ENCODE peak calls at places on chromosome 7, in five cellular contexts. Q is IMR-90, K is Panc1, B is tibial artery, A is psoas muscle. S is an unnamed sample.

GRCh38 chr7:28804990-28805389 is 153.1 kb downstream of the TRIL start:
- DNase-seq in Q (peak; percentile 90), K (no peak), B (no peak), A (no peak), S (no peak)

GRCh38 chr7:16345979-16346958 is 75.1 kb downstream of the CRPPA start:
- DNase-seq in Q (peak; percentile 58), K (peak; percentile 75), B (no peak), A (no peak), S (no peak)

GRCh38 chr7:78427209-78427608 is 628.6 kb downstream of the PHTF2 start:
- DNase-seq in Q (no peak), K (no peak), B (no peak), A (no peak), S (no peak)

GRCh38 chr7:154371424-154371823 is 319.2 kb downstream of the DPP6 start:
- DNase-seq in Q (no peak), K (no peak), B (no peak), A (no peak), S (no peak)

GRCh38 chr7:114158275-114158674 is 239.5 kb upstream of the PPP1R3A start:
- DNase-seq in Q (no peak), K (no peak), B (no peak), A (no peak), S (no peak)

GRCh38 chr7:47239927-47240570 is 341.9 kb downstream of the TNS3 start:
- DNase-seq in Q (no peak), K (no peak), B (no peak), A (no peak), S (no peak)

GRCh38 chr7:142927085-142927745 is 6.3 kb downstream of the TRPV5 start:
- DNase-seq in Q (no peak), K (no peak), B (no peak), A (no peak), S (no peak)

GRCh38 chr7:36775673-36776072 is 51.4 kb upstream of the AOAH start:
- DNase-seq in Q (no peak), K (no peak), B (no peak), A (no peak), S (no peak)

GRCh38 chr7:47355684-47356083 is 226.2 kb downstream of the TNS3 start:
- DNase-seq in Q (no peak), K (no peak), B (no peak), A (no peak), S (no peak)

GRCh38 chr7:142323706-142324105 is 65.8 kb upstream of the PRSS58 start:
- DNase-seq in Q (no peak), K (no peak), B (no peak), A (peak; percentile 69), S (no peak)

GRCh38 chr7:95737828-95738505 is 34.4 kb upstream of the DYNC1I1 start:
- DNase-seq in Q (no peak), K (no peak), B (no peak), A (no peak), S (no peak)

GRCh38 chr7:20323587-20323986 is 7.1 kb upstream of the ITGB8 start:
- DNase-seq in Q (peak; percentile 68), K (no peak), B (no peak), A (no peak), S (no peak)

GRCh38 chr7:73908123-73908611 is 47.2 kb downstream of the TMEM270 start:
- DNase-seq in Q (no peak), K (no peak), B (no peak), A (peak; percentile 39), S (no peak)

GRCh38 chr7:15178065-15178464 is 275.5 kb upstream of the DGKB start:
- DNase-seq in Q (peak; percentile 4), K (no peak), B (no peak), A (no peak), S (no peak)

GRCh38 chr7:158355456-158356065 is 232.1 kb downstream of the PTPRN2 start:
- DNase-seq in Q (no peak), K (peak; percentile 13), B (peak; percentile 33), A (no peak), S (no peak)

GRCh38 chr7:134444198-134444960 is 14.5 kb downstream of the AKR1B1 start:
- DNase-seq in Q (no peak), K (no peak), B (no peak), A (peak; percentile 76), S (no peak)

GRCh38 chr7:140591178-140591902 is 49.3 kb downstream of the DENND2A start:
- DNase-seq in Q (peak; percentile 41), K (no peak), B (no peak), A (no peak), S (no peak)

GRCh38 chr7:50660040-50660829 is 95.0 kb upstream of the DDC start:
- DNase-seq in Q (no peak), K (no peak), B (no peak), A (no peak), S (no peak)

GRCh38 chr7:43234073-43234472 is 121.6 kb downstream of the HECW1 start:
- DNase-seq in Q (no peak), K (no peak), B (no peak), A (no peak), S (no peak)

GRCh38 chr7:120691915-120692314 is 166.0 kb downstream of the TSPAN12 start:
- DNase-seq in Q (no peak), K (no peak), B (no peak), A (no peak), S (no peak)

GRCh38 chr7:51054231-51054630 is 262.4 kb downstream of the COBL start:
- DNase-seq in Q (no peak), K (no peak), B (no peak), A (no peak), S (no peak)

GRCh38 chr7:117741962-117742361 is 131.3 kb downstream of the CTTNBP2 start:
- DNase-seq in Q (peak; percentile 80), K (no peak), B (no peak), A (no peak), S (no peak)

GRCh38 chr7:32066441-32066840 is 3.8 kb downstream of the PDE1C start:
- DNase-seq in Q (no peak), K (no peak), B (no peak), A (no peak), S (no peak)

GRCh38 chr7:45176886-45177731 is 19.5 kb downstream of the RAMP3 start:
- DNase-seq in Q (no peak), K (no peak), B (peak; percentile 48), A (peak; percentile 46), S (no peak)

GRCh38 chr7:88927-89921 is 103.1 kb upstream of the FAM20C start:
- DNase-seq in Q (peak; percentile 96), K (no peak), B (peak; percentile 91), A (peak; percentile 85), S (peak; percentile 79)

GRCh38 chr7:80139179-80139578 is 4.5 kb downstream of the GNAI1 start:
- DNase-seq in Q (no peak), K (no peak), B (no peak), A (no peak), S (no peak)

GRCh38 chr7:51224811-51225581 is 91.6 kb downstream of the COBL start:
- DNase-seq in Q (no peak), K (no peak), B (no peak), A (peak; percentile 69), S (no peak)

GRCh38 chr7:78149787-78150186 is 351.2 kb downstream of the PHTF2 start:
- DNase-seq in Q (peak; percentile 85), K (no peak), B (no peak), A (no peak), S (no peak)

DNA sequence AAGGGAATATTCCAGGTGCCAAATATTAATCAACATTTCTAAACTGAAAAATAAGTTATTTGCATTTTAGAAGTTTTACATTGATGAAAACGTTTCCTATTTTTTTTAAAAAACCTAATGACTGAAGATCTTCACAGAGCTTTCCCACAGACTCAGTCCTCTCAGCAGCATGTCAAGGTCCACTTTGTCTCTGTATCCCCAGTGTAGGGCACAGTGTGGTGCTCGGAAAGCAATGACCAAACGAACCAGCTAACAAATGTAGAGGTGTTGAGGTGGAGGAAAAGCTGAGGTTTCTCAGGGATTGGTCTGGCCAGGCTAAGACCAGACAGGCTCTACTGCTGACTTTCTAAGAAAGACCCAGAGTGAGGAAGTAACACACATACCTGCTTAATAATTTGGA is 202.2 kb upstream of the CDCA7L start:
- DNase-seq in Q (no peak), K (no peak), B (no peak), A (no peak), S (no peak)
- H3K36me3 ChIP-seq in Q (no peaks in the 10 kb centered on the region), K (no peaks in the 10 kb centered on the region), B (peaks cover 41% of the 10 kb centered on the region), A (peaks cover 10% of the 10 kb centered on the region), S (no peaks in the 10 kb centered on the region)

DNA sequence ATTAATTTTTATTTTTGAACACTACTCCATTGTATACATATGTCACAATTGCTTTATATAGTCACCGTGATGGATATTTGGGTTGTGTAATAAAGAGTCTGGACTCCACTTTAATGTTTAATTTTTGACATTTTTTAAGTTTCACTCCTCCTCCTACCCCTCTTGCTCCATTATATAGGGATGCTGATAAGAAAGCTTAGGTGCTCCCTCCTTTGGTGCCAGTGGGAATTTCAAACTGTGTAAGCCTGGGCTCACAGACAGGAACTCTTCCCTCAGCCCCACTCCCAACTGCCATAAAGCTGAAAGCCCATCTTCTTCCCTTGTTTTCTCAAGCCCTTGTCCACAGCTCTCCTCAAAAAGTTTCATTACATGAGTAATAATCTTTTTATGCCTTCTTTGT is 47.6 kb downstream of the TWIST1 start:
- DNase-seq in Q (peak; percentile 24), K (no peak), B (no peak), A (no peak), S (no peak)
- TF ChIP-seq CTCF in Q (peak; percentile 30), K (peak; percentile 21), B (no peak), A (no peak), S (no peak)

DNA sequence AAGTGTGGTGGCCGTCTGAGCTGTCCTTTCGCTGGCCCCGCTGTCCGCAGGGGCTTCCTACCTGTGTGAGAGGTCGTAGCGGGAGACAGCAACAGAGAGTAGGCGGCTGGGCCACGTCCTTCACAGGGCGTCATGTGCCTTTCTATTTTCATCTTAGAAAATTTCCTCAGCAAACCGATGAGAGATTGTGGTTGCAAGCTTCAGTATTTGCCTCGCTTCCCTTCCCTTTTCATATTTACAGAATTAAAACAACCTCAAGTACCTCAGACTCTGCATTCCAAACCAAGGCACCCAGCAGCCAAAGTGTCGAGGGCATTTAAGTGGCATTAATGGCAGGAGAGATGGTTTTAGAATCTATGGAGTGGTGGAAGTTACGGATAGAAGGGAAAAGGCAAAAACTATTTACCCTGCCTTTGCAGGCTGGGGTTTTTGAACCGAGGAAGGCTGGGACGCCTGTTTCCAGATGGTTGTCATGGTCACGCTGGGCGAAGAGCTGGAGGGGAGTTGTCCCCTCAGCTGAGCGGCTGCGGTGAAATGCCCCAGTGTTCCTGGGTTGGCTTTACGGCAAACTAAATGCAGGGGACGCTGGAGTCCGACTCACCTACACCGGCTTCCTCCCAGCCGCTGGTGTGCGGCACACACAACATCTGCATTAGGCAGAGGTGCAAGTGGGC is 41.9 kb downstream of the WIPI2 start:
- DNase-seq in Q (no peak), K (no peak), B (no peak), A (peak; percentile 41), S (no peak)
- H3K36me3 ChIP-seq in Q (peaks cover 51% of the 10 kb centered on the region), K (peaks cover 3% of the 10 kb centered on the region), B (peaks cover 62% of the 10 kb centered on the region), A (peaks cover 67% of the 10 kb centered on the region), S (peaks cover 45% of the 10 kb centered on the region)

DNA sequence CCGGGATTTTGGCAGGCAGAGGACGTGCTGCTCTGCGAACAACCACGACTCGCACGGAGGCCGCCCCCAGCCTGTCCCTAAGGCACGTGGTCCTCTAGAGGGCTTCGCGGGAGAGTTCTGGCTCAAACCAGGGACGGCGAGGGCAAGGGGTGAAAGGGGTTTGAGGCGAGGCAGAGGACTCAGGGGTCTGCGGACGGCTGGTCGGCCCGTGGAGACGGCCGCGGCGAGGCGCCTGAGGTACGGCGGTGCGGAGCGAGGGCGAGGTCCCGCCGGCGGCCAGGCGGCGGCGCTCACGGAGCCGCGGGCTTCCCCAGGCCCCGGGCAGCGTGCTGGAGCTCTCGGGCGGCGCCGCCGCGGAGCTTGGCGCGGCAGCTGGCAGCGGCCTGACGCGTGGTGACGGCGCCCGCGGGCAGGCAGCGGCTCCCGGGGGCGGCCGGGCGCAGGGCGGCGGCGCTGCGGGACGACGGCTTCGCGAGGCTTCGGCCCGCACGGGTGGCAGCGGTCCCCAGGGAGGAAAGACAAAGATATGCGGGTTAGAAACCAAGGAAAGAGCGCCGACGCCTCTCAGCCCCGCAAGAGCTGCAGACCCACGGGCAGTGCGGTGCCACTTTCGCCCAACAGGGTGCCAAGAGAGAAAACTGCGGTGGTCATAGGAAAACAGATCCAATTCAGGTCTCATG is 44.8 kb downstream of the ZNF800 start:
- DNase-seq in Q (peak; percentile 61), K (peak; percentile 20), B (peak; percentile 72), A (peak; percentile 74), S (no peak)
- TF ChIP-seq CTCF in Q (peak; percentile 74), K (peak; percentile 95), B (peak; percentile 26), A (peak; percentile 64), S (no peak)